ENCODE peak calls at places on chromosomes 2 and 18, in four cellular contexts. W, J, F and T are unnamed samples.

GRCh38 chr2:197168705-197169104 is 141.9 kb downstream of the ANKRD44 start:
- DNase-seq in F (peak; percentile 42), J (peak; percentile 91), W (peak; percentile 95), T (peak; percentile 57)

GRCh38 chr18:10727477-10727876 is 201.7 kb downstream of the NAPG start:
- DNase-seq in W (no peak), J (no peak), F (no peak), T (peak; percentile 24)

GRCh38 chr2:220029013-220029412 is 401.6 kb downstream of the SLC4A3 start:
- DNase-seq in J (no peak), W (no peak), F (no peak), T (peak; percentile 29)

GRCh38 chr2:24509425-24509824 is 18.4 kb downstream of the NCOA1 start:
- DNase-seq in W (no peak), J (no peak), F (no peak), T (no peak)

GRCh38 chr2:75632091-75632704 is 14.4 kb upstream of the MRPL19 start:
- DNase-seq in J (no peak), W (no peak), F (peak; percentile 63), T (peak; percentile 79)

GRCh38 chr2:149330127-149331022 is at the start of gene LYPD6:
- DNase-seq in F (peak; percentile 76), W (peak; percentile 89), J (peak; percentile 92), T (peak; percentile 90)

GRCh38 chr18:63681449-63682381 is 20.0 kb upstream of the SERPINB3 start:
- DNase-seq in F (no peak), J (no peak), W (no peak), T (peak; percentile 28)

GRCh38 chr2:197893403-197894177 is 89.2 kb downstream of the PLCL1 start:
- DNase-seq in J (no peak), F (no peak), W (no peak), T (no peak)

GRCh38 chr18:46213295-46213694 is 109.1 kb downstream of the HAUS1 start:
- DNase-seq in W (peak; percentile 44), F (no peak), J (no peak), T (peak; percentile 34)

GRCh38 chr2:44362207-44363015 is 664 bp downstream of the CAMKMT start:
- DNase-seq in W (peak; percentile 77), J (peak; percentile 66), F (peak; percentile 54), T (peak; percentile 83)

GRCh38 chr2:232976176-232976575 is 36.9 kb downstream of the NGEF start:
- DNase-seq in J (no peak), W (no peak), F (no peak), T (no peak)

GRCh38 chr18:23136326-23137092 is 1.2 kb downstream of the CABLES1 start:
- DNase-seq in F (peak; percentile 49), J (peak; percentile 41), W (peak; percentile 56), T (peak; percentile 67)

GRCh38 chr2:46252891-46253659 is 44.1 kb upstream of the EPAS1 start:
- DNase-seq in J (no peak), W (no peak), F (peak; percentile 52), T (peak; percentile 70)

GRCh38 chr2:151928380-151928779 is 100.2 kb upstream of the ARL5A start:
- DNase-seq in F (no peak), J (no peak), W (no peak), T (no peak)

GRCh38 chr2:230000118-230000841 is 68.4 kb downstream of the SLC16A14 start:
- DNase-seq in J (no peak), W (no peak), F (peak; percentile 9), T (no peak)

GRCh38 chr2:190711069-190711468 is 62.2 kb downstream of the NAB1 start:
- DNase-seq in J (no peak), F (no peak), W (no peak), T (no peak)

GRCh38 chr2:241134711-241135110 is 14.6 kb downstream of the PASK start:
- DNase-seq in F (no peak), J (no peak), W (no peak), T (no peak)

GRCh38 chr2:169362346-169363026 is at the start of gene LRP2:
- DNase-seq in W (peak; percentile 55), F (no peak), J (peak; percentile 74), T (peak; percentile 19)

GRCh38 chr2:27681844-27682243 is 18.2 kb downstream of the SLC4A1AP start:
- DNase-seq in F (peak; percentile 85), J (no peak), W (no peak), T (peak; percentile 81)

GRCh38 chr18:48959921-48960920 is 9.5 kb upstream of the SMAD7 start:
- DNase-seq in F (peak; percentile 78), W (peak; percentile 95), J (peak; percentile 78), T (peak; percentile 68)

DNA sequence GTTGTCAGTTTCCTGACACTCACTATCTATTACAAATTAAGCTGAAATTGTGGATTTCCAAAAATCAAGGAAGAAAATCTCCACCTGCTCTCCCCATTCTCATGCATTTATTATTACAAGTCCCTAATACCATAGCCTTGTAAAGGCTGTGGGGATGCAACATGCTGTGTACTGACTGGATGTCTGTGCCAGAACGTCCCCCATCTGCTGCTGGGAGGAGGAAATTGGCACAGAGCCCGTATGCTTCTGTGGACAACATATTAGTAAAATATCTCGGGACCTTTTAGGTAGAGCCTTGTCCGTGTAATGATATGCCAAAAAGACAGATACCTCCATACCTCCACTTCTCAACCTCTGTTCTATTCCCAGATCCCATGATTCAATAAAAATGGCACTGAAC is 168.2 kb downstream of the SETBP1 start:
- DNase-seq in F (no peak), J (no peak), W (no peak), T (no peak)
- H3K4me2 ChIP-seq in F (no peak overlapping the region), J (no peak overlapping the region), W (no peak overlapping the region), T (no peak overlapping the region)

GRCh38 chr18:50196261-50196660 is 1.3 kb upstream of the MYO5B start:
- DNase-seq in W (no peak), F (no peak), J (no peak), T (no peak)

GRCh38 chr18:50193796-50194622 is 938 bp downstream of the MYO5B start:
- DNase-seq in F (no peak), J (peak; percentile 58), W (peak; percentile 50), T (no peak)

GRCh38 chr18:50194623-50195532 is at the start of gene MYO5B:
- DNase-seq in W (peak; percentile 89), F (peak; percentile 3), J (peak; percentile 92), T (peak; percentile 5)

GRCh38 chr18:50192903-50193795 is 1.8 kb downstream of the MYO5B start:
- DNase-seq in J (peak; percentile 34), F (no peak), W (peak; percentile 44), T (no peak)

DNA sequence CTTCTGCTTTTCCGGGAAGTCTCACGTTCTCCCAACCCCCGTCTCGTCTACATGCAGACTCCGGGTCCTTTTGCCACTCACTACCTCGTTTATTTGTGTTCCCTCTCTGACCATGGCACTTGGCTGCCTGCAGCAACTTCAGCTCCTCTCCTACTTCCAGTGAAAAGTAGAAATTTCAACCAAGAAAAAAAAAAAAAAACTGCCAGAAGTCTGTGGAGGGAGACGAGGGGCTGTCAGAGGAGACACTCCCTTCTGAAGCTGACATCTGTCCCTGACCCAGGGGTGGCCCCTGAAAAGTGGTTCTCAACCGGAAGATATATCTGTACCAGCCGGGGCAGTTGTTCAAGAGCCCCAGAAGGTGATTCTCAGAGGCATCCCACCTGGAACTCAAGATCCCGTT is 742 bp upstream of the MYO5B start:
- DNase-seq in W (no peak), J (no peak), F (no peak), T (no peak)
- TF ChIP-seq EZH2 in W (no peak), J (no peak), F (no peak), T (no peak)

GRCh38 chr2:127884436-127884835 is 1.3 kb downstream of the AMMECR1L start:
- DNase-seq in F (peak; percentile 67), W (peak; percentile 17), J (peak; percentile 24), T (peak; percentile 83)
- H3K79me2 ChIP-seq in F (peaks cover 58% of the 10 kb centered on the region), W (peaks cover 72% of the 10 kb centered on the region), J (peaks cover 73% of the 10 kb centered on the region), T (peaks cover 79% of the 10 kb centered on the region)

GRCh38 chr2:121295911-121296650 is 11.1 kb upstream of the TFCP2L1 start:
- DNase-seq in F (no peak), W (no peak), J (no peak), T (no peak)
- H3K4me2 ChIP-seq in F (no peak overlapping the region), W (no peak overlapping the region), J (no peak overlapping the region), T (no peak overlapping the region)

GRCh38 chr18:59114160-59114559 is 25.5 kb upstream of the SEC11C start:
- DNase-seq in W (no peak), F (peak; percentile 32), J (no peak), T (no peak)

GRCh38 chr18:59109375-59109774 is 30.3 kb upstream of the SEC11C start:
- DNase-seq in F (no peak), J (no peak), W (no peak), T (peak; percentile 26)
- TF ChIP-seq EZH2 in F (no peak), J (no peak), W (no peak), T (no peak)

GRCh38 chr2:189679224-189679623 is 4.8 kb downstream of the ANKAR start:
- DNase-seq in F (no peak), W (no peak), J (no peak), T (no peak)
- H3K79me2 ChIP-seq in F (no peaks in the 10 kb centered on the region), W (peaks cover 4% of the 10 kb centered on the region), J (no peaks in the 10 kb centered on the region), T (peaks cover 78% of the 10 kb centered on the region)

GRCh38 chr2:124993809-124994208 is 968.7 kb downstream of the CNTNAP5 start:
- DNase-seq in J (no peak), F (peak; percentile 2), W (no peak), T (no peak)
- H3K4me2 ChIP-seq in J (no peak overlapping the region), F (no peak overlapping the region), W (no peak overlapping the region), T (no peak overlapping the region)

DNA sequence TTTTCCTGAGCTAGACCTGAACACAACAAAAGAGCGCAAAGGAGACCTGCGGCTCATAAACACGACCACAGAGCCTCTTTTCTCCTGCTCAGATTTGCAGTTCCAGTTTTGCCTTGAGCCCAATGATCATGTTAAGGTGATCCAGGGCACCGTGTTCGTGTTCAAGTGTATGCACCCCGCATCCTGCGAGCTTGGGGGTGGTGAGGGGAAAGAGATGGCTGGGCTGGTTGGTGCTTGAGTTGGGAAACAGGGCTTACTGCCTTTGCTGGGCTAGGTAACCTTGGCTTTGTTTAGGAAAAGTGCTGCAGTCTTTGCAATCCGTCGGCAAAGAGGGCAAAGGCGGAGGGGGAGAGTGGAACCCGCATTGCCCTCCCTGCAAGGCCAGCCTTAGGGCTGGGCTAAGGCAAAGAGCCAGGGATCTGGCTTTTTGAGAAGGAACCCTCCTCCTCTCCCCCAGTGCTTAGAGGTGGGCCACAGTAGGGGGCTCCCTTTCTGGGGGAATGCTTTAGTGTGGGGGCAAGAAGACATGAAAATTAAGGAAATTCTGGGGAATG is 1.3 kb downstream of the HOXD10 start:
- DNase-seq in J (no peak), F (no peak), W (no peak), T (no peak)
- TF ChIP-seq EZH2 in J (no peak), F (peak; percentile 27), W (no peak), T (no peak)